ENCODE peak calls at places on chromosomes 6 and 20, in nine cellular contexts. H is fibroblast of the aortic adventitia, D is NCI-H774, W is NCI-H187 treated with DMSO at 0.1 percent for 48 hours, N is RPMI7951, U is amygdala, R is cerebellar cortex, C is testis, E is T-cell. Q is an unnamed sample.

GRCh38 chr6:137389150-137389664 is 105.0 kb downstream of the OLIG3 start:
- DNase-seq in H (no peak), D (no peak), W (no peak), N (peak), U (no peak), R (no peak), C (no peak), E (peak), Q (no peak)

GRCh38 chr6:3013486-3013885 is 13.8 kb downstream of the NQO2 start:
- DNase-seq in H (no peak), D (no peak), W (no peak), N (peak), U (no peak), R (no peak), C (no peak), E (no peak), Q (no peak)

GRCh38 chr6:16450821-16451220 is 212.4 kb downstream of the GMPR start:
- DNase-seq in H (peak), D (no peak), W (no peak), N (peak), U (no peak), R (no peak), C (no peak), E (no peak), Q (no peak)

GRCh38 chr20:50580016-50580747 is 70.0 kb downstream of the PTPN1 start:
- DNase-seq in H (peak), D (no peak), W (no peak), N (peak), U (peak), R (peak), C (peak), E (peak), Q (no peak)

GRCh38 chr6:43396408-43397149 is 27.1 kb upstream of the ZNF318 start:
- DNase-seq in H (no peak), D (peak), W (no peak), N (no peak), U (no peak), R (no peak), C (no peak), E (no peak), Q (no peak)

GRCh38 chr6:132712366-132712765 is 1.5 kb downstream of the VNN1 start:
- DNase-seq in H (no peak), D (no peak), W (no peak), N (peak), U (no peak), R (no peak), C (no peak), E (no peak), Q (no peak)

GRCh38 chr20:48624315-48625020 is 203.3 kb downstream of the PREX1 start:
- DNase-seq in H (no peak), D (no peak), W (no peak), N (no peak), U (no peak), R (no peak), C (no peak), E (no peak), Q (no peak)

GRCh38 chr6:148427333-148427732 is 84.7 kb downstream of the SASH1 start:
- DNase-seq in H (peak), D (no peak), W (no peak), N (no peak), U (no peak), R (no peak), C (no peak), E (no peak), Q (no peak)

GRCh38 chr6:382883-383420 is 8.6 kb upstream of the IRF4 start:
- DNase-seq in H (no peak), D (no peak), W (no peak), N (no peak), U (no peak), R (no peak), C (no peak), E (no peak), Q (no peak)

GRCh38 chr6:147468634-147469033 is 39.9 kb upstream of the SAMD5 start:
- DNase-seq in H (no peak), D (no peak), W (no peak), N (no peak), U (no peak), R (no peak), C (no peak), E (no peak), Q (no peak)

GRCh38 chr20:23627501-23627900 is 10.3 kb downstream of the CST3 start:
- DNase-seq in H (no peak), D (no peak), W (no peak), N (peak), U (no peak), R (no peak), C (no peak), E (no peak), Q (no peak)

GRCh38 chr6:71238351-71238750 is 50.3 kb upstream of the OGFRL1 start:
- DNase-seq in H (peak), D (no peak), W (no peak), N (peak), U (no peak), R (no peak), C (no peak), E (no peak), Q (no peak)

GRCh38 chr6:133873538-133873937 is 15.4 kb upstream of the TCF21 start:
- DNase-seq in H (no peak), D (no peak), W (no peak), N (no peak), U (no peak), R (no peak), C (no peak), E (no peak), Q (no peak)

GRCh38 chr20:47677314-47678129 is 107.8 kb downstream of the SULF2 start:
- DNase-seq in H (no peak), D (peak), W (no peak), N (peak), U (no peak), R (peak), C (peak), E (peak), Q (peak)